ENCODE peak calls at places on chromosomes 2 and 18, in four cellular contexts. J is fibroblast of lung, N is mucosa of gallbladder, M is IMR-90. T is an unnamed sample.
A peak's percentile ranks its signal among the peaks of the same experiment; 100 is the strongest.

GRCh38 chr18:58168221-58168620 is 124.2 kb downstream of the NEDD4L start:
- DNase-seq in J (no peak), M (no peak), N (no peak), T (no peak)

GRCh38 chr2:46967990-46968647 is 52.5 kb upstream of the MCFD2 start:
- DNase-seq in N (peak; percentile 87), J (peak; percentile 95), M (peak; percentile 85), T (peak; percentile 74)

GRCh38 chr2:121285926-121286325 is 924 bp upstream of the TFCP2L1 start:
- DNase-seq in N (no peak), M (no peak), J (no peak), T (no peak)

GRCh38 chr2:233062447-233062842 is 2.3 kb downstream of the INPP5D start:
- DNase-seq in N (no peak), M (no peak), J (no peak), T (no peak)

GRCh38 chr2:219469186-219469724 is 29.4 kb upstream of the GMPPA start:
- DNase-seq in N (no peak), J (peak; percentile 40), M (peak; percentile 81), T (peak; percentile 49)

GRCh38 chr18:9055185-9055584 is 47.3 kb upstream of the NDUFV2 start:
- DNase-seq in M (peak; percentile 86), J (peak; percentile 85), N (no peak), T (no peak)

GRCh38 chr2:18991177-18992168 is 366.9 kb downstream of the OSR1 start:
- DNase-seq in J (peak; percentile 72), N (peak; percentile 89), M (peak; percentile 78), T (peak; percentile 48)

GRCh38 chr2:176281267-176281666 is 12.0 kb downstream of the MTX2 start:
- DNase-seq in M (peak; percentile 61), J (no peak), N (no peak), T (peak; percentile 47)

GRCh38 chr2:181923123-181923522 is 31.6 kb downstream of the ITPRID2 start:
- DNase-seq in J (no peak), N (no peak), M (no peak), T (no peak)

GRCh38 chr2:119857742-119858141 is 98.0 kb downstream of the PTPN4 start:
- DNase-seq in N (no peak), J (no peak), M (no peak), T (no peak)